ENCODE peak calls at places on chromosomes 1 and 21, in five cellular contexts. One of them, this sample, is unnamed.

GRCh38 chr1:198490224-198490623 is 50.3 kb downstream of the ATP6V1G3 start:
- DNase-seq in fibroblast of pulmonary artery: no peak
- DNase-seq in OCI-LY7: no peak
- DNase-seq in AG09309: no peak
- DNase-seq in GM12864: no peak
- DNase-seq in this sample: no peak

GRCh38 chr1:197781998-197782718 is 6.9 kb upstream of the DENND1B start:
- DNase-seq in OCI-LY7: no peak
- DNase-seq in GM12864: no peak
- DNase-seq in fibroblast of pulmonary artery: no peak
- DNase-seq in AG09309: peak; percentile 27
- DNase-seq in this sample: peak; percentile 37

GRCh38 chr1:177163844-177164379 is 600 bp downstream of the ASTN1 start:
- DNase-seq in GM12864: no peak
- DNase-seq in OCI-LY7: no peak
- DNase-seq in AG09309: no peak
- DNase-seq in fibroblast of pulmonary artery: no peak
- DNase-seq in this sample: no peak

GRCh38 chr1:43783671-43784205 is 76.4 kb downstream of the ST3GAL3 start:
- DNase-seq in AG09309: no peak
- DNase-seq in GM12864: no peak
- DNase-seq in fibroblast of pulmonary artery: no peak
- DNase-seq in OCI-LY7: no peak
- DNase-seq in this sample: peak; percentile 34

GRCh38 chr1:86154581-86155060 is 2.0 kb downstream of the COL24A1 start:
- DNase-seq in fibroblast of pulmonary artery: no peak
- DNase-seq in AG09309: peak; percentile 73
- DNase-seq in GM12864: no peak
- DNase-seq in OCI-LY7: no peak
- DNase-seq in this sample: peak; percentile 42

GRCh38 chr1:62436039-62436465 is 797 bp upstream of the USP1 start:
- DNase-seq in OCI-LY7: no peak
- DNase-seq in fibroblast of pulmonary artery: no peak
- DNase-seq in AG09309: no peak
- DNase-seq in GM12864: no peak
- DNase-seq in this sample: no peak

GRCh38 chr1:203702130-203702577 is 62.8 kb upstream of the LAX1 start:
- DNase-seq in fibroblast of pulmonary artery: peak; percentile 67
- DNase-seq in GM12864: peak; percentile 36
- DNase-seq in AG09309: no peak
- DNase-seq in OCI-LY7: peak; percentile 77
- DNase-seq in this sample: peak; percentile 49

GRCh38 chr1:238469146-238469601 is 578.5 kb upstream of the ZP4 start:
- DNase-seq in AG09309: no peak
- DNase-seq in GM12864: no peak
- DNase-seq in OCI-LY7: no peak
- DNase-seq in fibroblast of pulmonary artery: peak; percentile 27
- DNase-seq in this sample: peak; percentile 60

GRCh38 chr21:34201441-34201838 is 128.1 kb downstream of the MRPS6 start:
- DNase-seq in OCI-LY7: no peak
- DNase-seq in GM12864: no peak
- DNase-seq in fibroblast of pulmonary artery: no peak
- DNase-seq in AG09309: no peak
- DNase-seq in this sample: no peak

GRCh38 chr21:43305336-43305665 is 121.6 kb downstream of the SIK1 start:
- DNase-seq in fibroblast of pulmonary artery: no peak
- DNase-seq in GM12864: no peak
- DNase-seq in OCI-LY7: no peak
- DNase-seq in AG09309: no peak
- DNase-seq in this sample: no peak

GRCh38 chr21:32624726-32625125 is 12.5 kb upstream of the CFAP298 start:
- DNase-seq in fibroblast of pulmonary artery: peak; percentile 8
- DNase-seq in OCI-LY7: no peak
- DNase-seq in AG09309: no peak
- DNase-seq in GM12864: no peak
- DNase-seq in this sample: peak; percentile 49

GRCh38 chr1:181251001-181251712 is 162.7 kb downstream of the IER5 start:
- DNase-seq in OCI-LY7: no peak
- DNase-seq in fibroblast of pulmonary artery: peak; percentile 79
- DNase-seq in GM12864: no peak
- DNase-seq in AG09309: peak; percentile 23
- DNase-seq in this sample: peak; percentile 34

GRCh38 chr1:202101182-202101581 is 21.5 kb upstream of the GPR37L1 start:
- DNase-seq in OCI-LY7: no peak
- DNase-seq in GM12864: no peak
- DNase-seq in fibroblast of pulmonary artery: no peak
- DNase-seq in AG09309: no peak
- DNase-seq in this sample: no peak

GRCh38 chr1:239228451-239228850 is 157.9 kb upstream of the CHRM3 start:
- DNase-seq in fibroblast of pulmonary artery: no peak
- DNase-seq in AG09309: no peak
- DNase-seq in GM12864: no peak
- DNase-seq in OCI-LY7: no peak
- DNase-seq in this sample: no peak

GRCh38 chr1:218259800-218260199 is 25.3 kb upstream of the RRP15 start:
- DNase-seq in AG09309: no peak
- DNase-seq in OCI-LY7: peak; percentile 46
- DNase-seq in GM12864: no peak
- DNase-seq in fibroblast of pulmonary artery: peak; percentile 21
- DNase-seq in this sample: peak; percentile 3

GRCh38 chr1:33763406-33763805 is 100.5 kb upstream of the HMGB4 start:
- DNase-seq in OCI-LY7: no peak
- DNase-seq in fibroblast of pulmonary artery: peak; percentile 0
- DNase-seq in AG09309: peak; percentile 34
- DNase-seq in GM12864: no peak
- DNase-seq in this sample: no peak

GRCh38 chr21:46145840-46146691 is 9.3 kb downstream of the FTCD start:
- DNase-seq in GM12864: no peak
- DNase-seq in AG09309: no peak
- DNase-seq in fibroblast of pulmonary artery: no peak
- DNase-seq in OCI-LY7: no peak
- DNase-seq in this sample: no peak

GRCh38 chr1:197210426-197210825 is 57.6 kb upstream of the CRB1 start:
- DNase-seq in OCI-LY7: no peak
- DNase-seq in GM12864: no peak
- DNase-seq in AG09309: no peak
- DNase-seq in fibroblast of pulmonary artery: peak; percentile 25
- DNase-seq in this sample: peak; percentile 7

GRCh38 chr1:230861970-230862595 is 6.2 kb downstream of the C1orf198 start:
- DNase-seq in AG09309: peak; percentile 79
- DNase-seq in fibroblast of pulmonary artery: peak; percentile 85
- DNase-seq in GM12864: no peak
- DNase-seq in OCI-LY7: no peak
- DNase-seq in this sample: peak; percentile 66

GRCh38 chr1:183983371-183984105 is 54.0 kb downstream of the COLGALT2 start:
- DNase-seq in AG09309: no peak
- DNase-seq in GM12864: no peak
- DNase-seq in fibroblast of pulmonary artery: no peak
- DNase-seq in OCI-LY7: no peak
- DNase-seq in this sample: no peak
- TF ChIP-seq CTCF in AG09309: no peak
- TF ChIP-seq CTCF in GM12864: no peak
- TF ChIP-seq CTCF in fibroblast of pulmonary artery: no peak
- TF ChIP-seq CTCF in OCI-LY7: no peak
- TF ChIP-seq CTCF in this sample: no peak

GRCh38 chr1:6424619-6425593 is at the start of gene ESPN:
- DNase-seq in AG09309: no peak
- DNase-seq in fibroblast of pulmonary artery: no peak
- DNase-seq in GM12864: no peak
- DNase-seq in OCI-LY7: no peak
- DNase-seq in this sample: no peak
- H3K4me3 ChIP-seq in AG09309: no peak within 1 kb of the TSS
- H3K4me3 ChIP-seq in fibroblast of pulmonary artery: no peak within 1 kb of the TSS
- H3K4me3 ChIP-seq in GM12864: no peak within 1 kb of the TSS
- H3K4me3 ChIP-seq in OCI-LY7: no peak within 1 kb of the TSS
- H3K4me3 ChIP-seq in this sample: no peak within 1 kb of the TSS

GRCh38 chr1:32179443-32180185 is at the start of gene TXLNA:
- DNase-seq in OCI-LY7: peak; percentile 92
- DNase-seq in GM12864: peak; percentile 72
- DNase-seq in AG09309: no peak
- DNase-seq in fibroblast of pulmonary artery: peak; percentile 91
- DNase-seq in this sample: peak; percentile 95
- TF ChIP-seq CTCF in OCI-LY7: no peak
- TF ChIP-seq CTCF in GM12864: no peak
- TF ChIP-seq CTCF in AG09309: no peak
- TF ChIP-seq CTCF in fibroblast of pulmonary artery: no peak
- TF ChIP-seq CTCF in this sample: no peak

DNA sequence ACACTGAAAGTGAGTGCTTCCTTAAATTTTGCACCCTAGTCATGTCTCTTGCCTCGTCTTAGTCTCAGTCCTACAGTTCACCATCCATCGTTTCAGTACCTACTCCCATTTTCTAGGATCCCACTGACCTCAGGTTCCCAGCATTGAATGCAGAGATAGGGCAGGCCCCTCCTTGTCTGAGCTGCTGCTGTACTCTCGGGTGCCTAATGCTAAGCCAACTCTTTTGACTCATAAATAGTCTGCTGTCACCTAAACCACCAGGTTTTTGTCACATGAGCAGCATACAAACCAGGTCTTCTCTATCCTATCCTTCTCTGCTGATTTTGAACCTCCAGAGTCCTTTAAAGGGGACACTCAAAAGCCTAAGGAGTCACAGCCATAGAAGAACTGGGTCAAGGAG is 3.0 kb downstream of the ARHGAP30 start:
- DNase-seq in GM12864: no peak
- DNase-seq in AG09309: no peak
- DNase-seq in OCI-LY7: no peak
- DNase-seq in fibroblast of pulmonary artery: no peak
- DNase-seq in this sample: no peak
- H3K4me3 ChIP-seq in GM12864: peak overlapping the region; percentile 5
- H3K4me3 ChIP-seq in AG09309: no peak overlapping the region
- H3K4me3 ChIP-seq in OCI-LY7: no peak overlapping the region
- H3K4me3 ChIP-seq in fibroblast of pulmonary artery: no peak overlapping the region
- H3K4me3 ChIP-seq in this sample: no peak overlapping the region

GRCh38 chr1:83500987-83501591 is 497.8 kb downstream of the TTLL7 start:
- DNase-seq in fibroblast of pulmonary artery: no peak
- DNase-seq in OCI-LY7: no peak
- DNase-seq in GM12864: peak; percentile 66
- DNase-seq in AG09309: no peak
- DNase-seq in this sample: no peak

GRCh38 chr1:83495560-83495959 is 503.4 kb downstream of the TTLL7 start:
- DNase-seq in OCI-LY7: no peak
- DNase-seq in GM12864: no peak
- DNase-seq in AG09309: no peak
- DNase-seq in fibroblast of pulmonary artery: no peak
- DNase-seq in this sample: no peak

GRCh38 chr1:83499998-83500397 is 498.9 kb downstream of the TTLL7 start:
- DNase-seq in GM12864: peak; percentile 51
- DNase-seq in fibroblast of pulmonary artery: no peak
- DNase-seq in AG09309: no peak
- DNase-seq in OCI-LY7: no peak
- DNase-seq in this sample: no peak

GRCh38 chr1:83500531-83500930 is 498.4 kb downstream of the TTLL7 start:
- DNase-seq in fibroblast of pulmonary artery: no peak
- DNase-seq in GM12864: no peak
- DNase-seq in OCI-LY7: no peak
- DNase-seq in AG09309: no peak
- DNase-seq in this sample: no peak

GRCh38 chr1:83497563-83497962 is 501.4 kb downstream of the TTLL7 start:
- DNase-seq in AG09309: no peak
- DNase-seq in GM12864: no peak
- DNase-seq in fibroblast of pulmonary artery: peak; percentile 2
- DNase-seq in OCI-LY7: no peak
- DNase-seq in this sample: peak; percentile 6
- TF ChIP-seq CTCF in AG09309: peak; percentile 66
- TF ChIP-seq CTCF in GM12864: peak; percentile 73
- TF ChIP-seq CTCF in fibroblast of pulmonary artery: peak; percentile 21
- TF ChIP-seq CTCF in OCI-LY7: no peak
- TF ChIP-seq CTCF in this sample: peak; percentile 16

DNA sequence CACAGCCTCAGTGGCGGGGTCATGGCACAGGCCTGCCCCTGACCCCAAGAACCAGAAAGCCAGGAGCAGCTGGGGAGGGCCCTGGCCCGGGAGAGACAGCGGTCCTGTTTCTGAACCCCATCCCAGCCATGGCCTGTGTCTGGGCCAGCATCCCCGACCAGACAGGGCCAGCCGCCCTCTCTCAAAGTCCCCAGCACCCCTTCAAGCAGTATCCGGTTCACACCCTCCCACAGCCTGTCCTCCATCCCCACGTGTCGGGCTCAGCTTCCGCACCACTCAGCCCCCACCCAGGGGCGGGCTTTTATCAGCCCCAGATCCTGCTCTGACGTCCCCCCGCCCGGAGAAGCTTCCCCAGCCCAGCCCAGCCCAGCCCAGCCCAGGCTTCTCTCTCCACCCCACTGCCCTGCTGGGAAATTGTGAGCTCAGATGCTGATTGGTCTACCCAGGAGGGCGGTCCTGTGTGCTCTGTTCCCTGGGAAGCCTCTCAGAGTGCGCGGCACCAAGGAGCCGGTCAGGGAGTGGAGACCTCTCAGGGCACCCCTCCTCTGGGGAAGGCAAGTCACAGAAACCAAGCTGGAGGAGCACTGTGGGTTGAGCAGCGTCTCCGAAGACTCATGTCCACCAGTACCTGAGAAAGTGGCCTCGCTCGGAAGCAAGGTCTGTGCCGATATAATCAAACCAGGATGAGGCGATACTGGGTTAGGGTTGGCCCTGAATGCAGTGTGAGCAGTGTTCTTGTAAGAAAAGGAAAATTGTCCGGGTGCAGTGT is 4.7 kb upstream of the FAAP20 start:
- DNase-seq in fibroblast of pulmonary artery: peak; percentile 89
- DNase-seq in AG09309: peak; percentile 57
- DNase-seq in OCI-LY7: no peak
- DNase-seq in GM12864: peak; percentile 34
- DNase-seq in this sample: peak; percentile 96
- H3K4me3 ChIP-seq in fibroblast of pulmonary artery: peak overlapping the region; percentile 63
- H3K4me3 ChIP-seq in AG09309: peak overlapping the region; percentile 56
- H3K4me3 ChIP-seq in OCI-LY7: no peak overlapping the region
- H3K4me3 ChIP-seq in GM12864: peak overlapping the region; percentile 43
- H3K4me3 ChIP-seq in this sample: peak overlapping the region; percentile 56

DNA sequence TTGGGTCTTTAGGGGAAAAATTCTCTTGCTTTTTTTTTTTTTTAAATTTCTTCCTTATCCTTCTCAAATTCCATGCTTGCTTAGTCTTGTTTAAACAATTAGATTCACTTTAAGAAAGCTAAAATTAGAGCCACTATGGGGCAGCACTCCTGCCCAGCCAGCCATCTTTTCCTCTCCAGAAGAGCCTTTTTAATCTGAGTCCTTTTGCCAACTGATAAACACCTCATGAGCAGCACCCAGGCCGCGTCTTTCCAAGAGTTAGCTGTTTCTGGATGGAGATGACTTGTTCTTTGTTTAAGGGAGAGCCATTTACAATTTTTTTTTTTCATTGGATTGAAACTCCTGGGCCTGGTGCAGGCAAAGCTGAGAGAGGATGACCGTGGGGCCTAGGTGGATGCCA is 53.3 kb upstream of the TSPAN2 start:
- DNase-seq in fibroblast of pulmonary artery: peak; percentile 49
- DNase-seq in GM12864: no peak
- DNase-seq in AG09309: no peak
- DNase-seq in OCI-LY7: no peak
- DNase-seq in this sample: no peak
- TF ChIP-seq CTCF in fibroblast of pulmonary artery: peak; percentile 30
- TF ChIP-seq CTCF in GM12864: no peak
- TF ChIP-seq CTCF in AG09309: peak; percentile 35
- TF ChIP-seq CTCF in OCI-LY7: no peak
- TF ChIP-seq CTCF in this sample: peak; percentile 16

This sample was measured in fibroblast of villous mesenchyme.